ENCODE peak calls at places on chromosomes 12 and 14, in seven cellular contexts. U is A549; Z is naive thymus-derived CD4-positive, alpha-beta T cell; X is left ventricle myocardium inferior; L is RWPE2; D is SK-N-SH; Q is suprapubic skin. M is an unnamed sample. For H3K4me1, the result is how much of the 10 kb centered on the place peaks cover.

GRCh38 chr14:42224053-42224888 is 617.6 kb downstream of the LRFN5 start:
- DNase-seq in U (peak), Z (no peak), X (peak), L (peak), D (peak), Q (no peak), M (peak)

GRCh38 chr14:44962573-44963528 is 861 bp downstream of the TOGARAM1 start:
- DNase-seq in U (no peak), Z (no peak), X (peak), L (peak), D (no peak), Q (peak), M (no peak)

GRCh38 chr12:19066471-19067001 is 63.0 kb upstream of the PLEKHA5 start:
- DNase-seq in U (no peak), Z (no peak), X (no peak), L (no peak), D (no peak), Q (no peak), M (no peak)

GRCh38 chr14:56715938-56716337 is 94.3 kb downstream of the OTX2 start:
- DNase-seq in U (no peak), Z (no peak), X (no peak), L (no peak), D (no peak), Q (no peak), M (no peak)

GRCh38 chr12:117112268-117112595 is 13.0 kb upstream of the TESC start:
- DNase-seq in U (no peak), Z (no peak), X (no peak), L (no peak), D (no peak), Q (no peak), M (no peak)

GRCh38 chr12:50085615-50085928 is 430 bp downstream of the SMARCD1 start:
- DNase-seq in U (no peak), Z (no peak), X (no peak), L (no peak), D (no peak), Q (no peak), M (no peak)

GRCh38 chr12:104790296-104791125 is 167.6 kb downstream of the SLC41A2 start:
- DNase-seq in U (peak), Z (no peak), X (peak), L (no peak), D (peak), Q (peak), M (peak)

GRCh38 chr14:60573943-60574496 is 65.1 kb downstream of the SIX6 start:
- DNase-seq in U (no peak), Z (no peak), X (no peak), L (no peak), D (no peak), Q (no peak), M (no peak)

GRCh38 chr12:88793091-88793490 is 212.8 kb upstream of the KITLG start:
- DNase-seq in U (no peak), Z (no peak), X (no peak), L (no peak), D (no peak), Q (no peak), M (no peak)

GRCh38 chr12:52260351-52261210 is 13.9 kb upstream of the KRT86 start:
- DNase-seq in U (no peak), Z (no peak), X (no peak), L (peak), D (no peak), Q (no peak), M (no peak)

GRCh38 chr14:98599082-98599481 is 672.9 kb downstream of the BCL11B start:
- DNase-seq in U (no peak), Z (no peak), X (no peak), L (no peak), D (no peak), Q (no peak), M (no peak)

GRCh38 chr12:65510584-65511050 is 232.1 kb downstream of the MSRB3 start:
- DNase-seq in U (no peak), Z (no peak), X (peak), L (no peak), D (no peak), Q (no peak), M (peak)

GRCh38 chr12:43896496-43896895 is 60.6 kb downstream of the TMEM117 start:
- DNase-seq in U (no peak), Z (no peak), X (no peak), L (no peak), D (no peak), Q (no peak), M (no peak)

GRCh38 chr12:15717940-15718567 is 71.1 kb downstream of the EPS8 start:
- DNase-seq in U (no peak), Z (no peak), X (no peak), L (no peak), D (no peak), Q (no peak), M (no peak)

GRCh38 chr14:39956372-39956771 is 524.1 kb upstream of the FBXO33 start:
- DNase-seq in U (no peak), Z (no peak), X (no peak), L (no peak), D (no peak), Q (no peak), M (no peak)

GRCh38 chr14:87630808-87631207 is 362.2 kb downstream of the GALC start:
- DNase-seq in U (no peak), Z (no peak), X (no peak), L (no peak), D (no peak), Q (no peak), M (no peak)

GRCh38 chr12:123003257-123003656 is 22.8 kb downstream of the ARL6IP4 start:
- DNase-seq in U (no peak), Z (no peak), X (no peak), L (no peak), D (no peak), Q (no peak), M (no peak)

GRCh38 chr14:59829941-59830734 is 40.4 kb downstream of the RTN1 start:
- DNase-seq in U (no peak), Z (no peak), X (no peak), L (no peak), D (no peak), Q (no peak), M (no peak)

GRCh38 chr12:126895946-126896520 is 1370.9 kb upstream of the TMEM132C start:
- DNase-seq in U (no peak), Z (no peak), X (no peak), L (no peak), D (no peak), Q (no peak), M (no peak)

GRCh38 chr12:87667378-87667777 is 361.8 kb downstream of the C12orf50 start:
- DNase-seq in U (no peak), Z (no peak), X (no peak), L (no peak), D (no peak), Q (no peak), M (no peak)

DNA sequence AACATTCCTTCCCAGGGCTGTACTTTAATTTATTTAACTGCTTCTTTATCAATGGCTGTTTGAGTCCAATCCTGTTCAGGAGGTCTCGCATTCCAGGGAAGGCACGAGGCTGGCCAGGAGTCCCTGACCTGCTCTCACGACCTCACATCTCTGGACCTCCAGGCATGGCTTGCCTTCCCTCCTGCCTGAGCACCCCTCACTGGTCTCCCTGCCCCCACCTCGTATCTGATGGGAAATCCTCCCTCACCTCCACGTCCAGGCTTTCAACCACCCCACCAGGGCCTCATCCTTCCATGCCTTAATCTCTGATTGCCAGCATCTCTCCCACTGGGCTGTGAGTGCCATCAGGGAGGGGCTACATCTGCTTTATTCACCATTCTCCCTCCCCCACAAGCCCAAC is 29.0 kb downstream of the PRKAB1 start:
- DNase-seq in U (no peak), Z (no peak), X (no peak), L (no peak), D (no peak), Q (no peak), M (peak)
- H3K27ac ChIP-seq in U (no peak), Z (no peak), X (no peak), L (no peak), D (no peak), Q (no peak), M (no peak)

GRCh38 chr14:69654109-69654508 is 42.7 kb downstream of the SUSD6 start:
- DNase-seq in U (no peak), Z (no peak), X (no peak), L (no peak), D (no peak), Q (no peak), M (no peak)
- H3K4me1 ChIP-seq in U (half or more), Z (under half), X (half or more), L (half or more), D (under half), Q (half or more), M (under half)

DNA sequence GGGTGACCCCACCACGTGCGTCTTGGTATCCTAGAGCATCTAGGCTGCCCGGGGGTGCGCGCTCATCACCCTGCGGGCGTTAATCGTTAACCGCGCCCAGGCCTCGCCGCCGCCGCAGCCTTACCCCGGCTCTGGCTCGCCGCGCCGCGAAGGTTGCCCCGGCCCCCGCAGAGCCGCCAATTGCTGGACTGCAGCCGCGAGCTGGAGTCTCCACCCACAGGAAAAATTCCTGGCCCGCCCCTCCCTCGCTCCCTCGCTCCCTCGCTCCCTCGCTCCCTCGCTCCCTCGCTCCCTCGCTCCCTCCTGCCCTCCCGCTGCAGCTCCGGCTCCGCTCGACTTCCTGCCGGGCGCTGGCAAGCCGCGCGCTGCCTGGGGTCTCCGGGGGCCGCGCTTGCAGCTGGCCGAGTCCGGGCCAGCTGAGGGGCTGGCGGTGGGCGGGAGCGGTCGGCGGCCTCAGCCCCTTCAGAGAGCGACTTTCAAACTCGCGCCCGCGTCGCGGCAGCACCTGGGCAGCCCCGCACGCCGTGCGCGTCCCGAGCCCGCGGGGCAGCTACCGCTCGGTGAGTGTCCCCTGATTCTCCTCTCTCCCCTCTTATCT is at the start of gene PLEKHG3:
- DNase-seq in U (peak), Z (no peak), X (peak), L (peak), D (peak), Q (peak), M (peak)
- H3K4me3 ChIP-seq in U (peak), Z (peak), X (peak), L (peak), D (peak), Q (peak), M (peak)

GRCh38 chr12:130873825-130874224 is 2.0 kb downstream of the RAN start:
- DNase-seq in U (no peak), Z (no peak), X (no peak), L (no peak), D (no peak), Q (no peak), M (no peak)
- H3K27ac ChIP-seq in U (peak), Z (peak), X (no peak), L (peak), D (no peak), Q (no peak), M (no peak)

M was measured in endodermal cell.